ENCODE peak calls at places on chromosomes 5 and 9, in four cellular contexts. S is neural progenitor cell, U is gastrocnemius medialis, A is natural killer cell. H is an unnamed sample.

GRCh38 chr5:86997501-86997900 is 270.2 kb upstream of the RASA1 start:
- DNase-seq in A (no peak), S (no peak), U (no peak), H (peak; percentile 18)

GRCh38 chr5:111757582-111758283 is 739 bp upstream of the NREP start:
- DNase-seq in A (peak; percentile 84), U (peak; percentile 90), S (peak; percentile 83), H (peak; percentile 99)

GRCh38 chr9:20144255-20144654 is 355.4 kb upstream of the SLC24A2 start:
- DNase-seq in S (peak; percentile 7), A (no peak), U (no peak), H (peak; percentile 4)

GRCh38 chr5:683619-684481 is 9.3 kb downstream of the TPPP start:
- DNase-seq in S (no peak), U (no peak), A (no peak), H (no peak)

GRCh38 chr5:119312403-119312802 is 43.4 kb upstream of the TNFAIP8 start:
- DNase-seq in S (peak; percentile 19), U (no peak), A (no peak), H (no peak)

GRCh38 chr5:87912419-87912818 is 356.2 kb downstream of the TMEM161B start:
- DNase-seq in S (no peak), U (no peak), A (no peak), H (no peak)

GRCh38 chr5:122183098-122183794 is 53.9 kb downstream of the ZNF474 start:
- DNase-seq in S (no peak), A (no peak), U (no peak), H (peak; percentile 90)

GRCh38 chr5:153901449-153901848 is 137.3 kb downstream of the FAM114A2 start:
- DNase-seq in S (no peak), A (no peak), U (no peak), H (no peak)

GRCh38 chr5:83450840-83451239 is 20.7 kb upstream of the VCAN start:
- DNase-seq in A (no peak), U (no peak), S (no peak), H (no peak)

GRCh38 chr9:23556459-23556858 is 269.6 kb downstream of the ELAVL2 start:
- DNase-seq in A (no peak), U (no peak), S (no peak), H (peak; percentile 57)

GRCh38 chr9:135890190-135890861 is 17.0 kb downstream of the CAMSAP1 start:
- DNase-seq in S (no peak), U (no peak), A (no peak), H (no peak)